ENCODE peak calls at places on chromosomes 4 and X, in six cellular contexts. Z, B, N, J, C and R are unnamed samples.

GRCh38 chr4:100605144-100605543 is 87.3 kb upstream of the EMCN start:
- DNase-seq in Z (no peak), B (no peak), N (no peak), J (no peak), C (no peak), R (no peak)

GRCh38 chr4:137310156-137310555 is 222.1 kb downstream of the PCDH18 start:
- DNase-seq in Z (no peak), B (no peak), N (peak; percentile 30), J (no peak), C (no peak), R (peak; percentile 56)

GRCh38 chr4:98232202-98232601 is 29.0 kb upstream of the RAP1GDS1 start:
- DNase-seq in Z (no peak), B (no peak), N (peak; percentile 5), J (no peak), C (no peak), R (peak; percentile 46)

GRCh38 chr4:100907465-100908454 is 389.9 kb upstream of the EMCN start:
- DNase-seq in Z (no peak), B (no peak), N (peak; percentile 43), J (no peak), C (no peak), R (peak; percentile 18)

GRCh38 chrX:49838374-49838773 is 9.3 kb downstream of the PAGE4 start:
- DNase-seq in Z (peak; percentile 3), B (no peak), N (peak; percentile 24), J (no peak), C (no peak), R (peak; percentile 36)

GRCh38 chrX:40140706-40141499 is 43.1 kb upstream of the BCOR start:
- DNase-seq in Z (no peak), B (no peak), N (peak; percentile 75), J (no peak), C (no peak), R (peak; percentile 28)

GRCh38 chr4:121668368-121669162 is 28.2 kb downstream of the ANXA5 start:
- DNase-seq in Z (no peak), B (no peak), N (peak; percentile 85), J (no peak), C (no peak), R (peak; percentile 100)

GRCh38 chrX:40521868-40522450 is 58.8 kb upstream of the ATP6AP2 start:
- DNase-seq in Z (no peak), B (peak; percentile 67), N (no peak), J (no peak), C (no peak), R (no peak)

GRCh38 chr4:140152015-140152703 is 1.8 kb downstream of the MAML3 start:
- DNase-seq in Z (peak; percentile 81), B (peak; percentile 83), N (no peak), J (no peak), C (peak; percentile 27), R (no peak)

GRCh38 chrX:28848707-28849106 is 261.5 kb downstream of the IL1RAPL1 start:
- DNase-seq in Z (no peak), B (no peak), N (no peak), J (no peak), C (no peak), R (no peak)

GRCh38 chr4:176359590-176359989 is 39.8 kb downstream of the SPCS3 start:
- DNase-seq in Z (no peak), B (no peak), N (peak; percentile 20), J (no peak), C (no peak), R (peak; percentile 94)

GRCh38 chr4:139986108-139986507 is 167.9 kb downstream of the MAML3 start:
- DNase-seq in Z (no peak), B (no peak), N (no peak), J (no peak), C (no peak), R (no peak)

GRCh38 chrX:12974217-12974796 is 603 bp upstream of the TMSB4X start:
- DNase-seq in Z (peak; percentile 53), B (peak; percentile 62), N (peak; percentile 70), J (no peak), C (peak; percentile 38), R (peak; percentile 69)

GRCh38 chr4:141807501-141807900 is 171.1 kb downstream of the IL15 start:
- DNase-seq in Z (no peak), B (no peak), N (no peak), J (no peak), C (no peak), R (peak; percentile 29)

GRCh38 chr4:38034986-38035882 is 75.0 kb downstream of the PTTG2 start:
- DNase-seq in Z (peak; percentile 11), B (no peak), N (peak; percentile 79), J (no peak), C (no peak), R (peak; percentile 75)

GRCh38 chr4:153154010-153154975 is 50.0 kb upstream of the TRIM2 start:
- DNase-seq in Z (no peak), B (no peak), N (peak; percentile 62), J (no peak), C (no peak), R (peak; percentile 44)

GRCh38 chr4:8506373-8507250 is 66.0 kb downstream of the TRMT44 start:
- DNase-seq in Z (no peak), B (peak; percentile 45), N (peak; percentile 77), J (no peak), C (peak; percentile 37), R (peak; percentile 75)

GRCh38 chr4:150135134-150135773 is 57.0 kb downstream of the DCLK2 start:
- DNase-seq in Z (no peak), B (no peak), N (no peak), J (no peak), C (no peak), R (peak; percentile 35)

GRCh38 chr4:55123791-55124190 is 1.6 kb downstream of the KDR start:
- DNase-seq in Z (no peak), B (no peak), N (no peak), J (no peak), C (no peak), R (no peak)

GRCh38 chr4:30847157-30847556 is 127.0 kb downstream of the PCDH7 start:
- DNase-seq in Z (no peak), B (no peak), N (no peak), J (no peak), C (no peak), R (no peak)

GRCh38 chr4:160351018-160351417 is 1248.1 kb downstream of the RAPGEF2 start:
- DNase-seq in Z (no peak), B (no peak), N (no peak), J (no peak), C (no peak), R (no peak)

GRCh38 chr4:148618856-148619255 is 176.6 kb upstream of the NR3C2 start:
- DNase-seq in Z (no peak), B (no peak), N (no peak), J (no peak), C (no peak), R (peak; percentile 16)

GRCh38 chr4:185552254-185552653 is 16.9 kb upstream of the PDLIM3 start:
- DNase-seq in Z (no peak), B (no peak), N (no peak), J (no peak), C (no peak), R (no peak)

GRCh38 chr4:75919914-75920313 is 17.7 kb upstream of the PPEF2 start:
- DNase-seq in Z (no peak), B (no peak), N (peak; percentile 85), J (no peak), C (no peak), R (peak; percentile 21)

GRCh38 chr4:7590205-7590604 is 155.5 kb upstream of the PSAPL1 start:
- DNase-seq in Z (no peak), B (no peak), N (no peak), J (no peak), C (no peak), R (peak; percentile 5)

GRCh38 chrX:1466232-1466661 is 13.5 kb upstream of the ASMTL start:
- DNase-seq in Z (peak; percentile 5), B (no peak), N (no peak), J (peak; percentile 3), C (no peak), R (no peak)

GRCh38 chrX:31126205-31126604 is 54.4 kb upstream of the FTHL17 start:
- DNase-seq in Z (no peak), B (no peak), N (peak; percentile 13), J (no peak), C (no peak), R (peak; percentile 73)

GRCh38 chrX:16966745-16967144 is 20.3 kb downstream of the REPS2 start:
- DNase-seq in Z (no peak), B (no peak), N (peak; percentile 50), J (no peak), C (no peak), R (peak; percentile 35)

GRCh38 chr4:173878701-173879100 is 348.7 kb upstream of the HAND2 start:
- DNase-seq in Z (no peak), B (no peak), N (peak; percentile 88), J (no peak), C (no peak), R (peak; percentile 19)

GRCh38 chr4:54493862-54494261 is 163.9 kb upstream of the KIT start:
- DNase-seq in Z (no peak), B (no peak), N (no peak), J (no peak), C (no peak), R (no peak)

GRCh38 chrX:22134681-22135080 is 102.6 kb downstream of the PHEX start:
- DNase-seq in Z (no peak), B (no peak), N (peak; percentile 52), J (no peak), C (no peak), R (peak; percentile 83)

GRCh38 chr4:18980516-18981233 is 959.1 kb upstream of the LCORL start:
- DNase-seq in Z (no peak), B (no peak), N (no peak), J (no peak), C (no peak), R (no peak)

GRCh38 chr4:184473515-184474260 is 662 bp downstream of the IRF2 start:
- DNase-seq in Z (peak; percentile 50), B (peak; percentile 67), N (peak; percentile 45), J (peak; percentile 39), C (no peak), R (peak; percentile 30)

GRCh38 chr4:159010563-159011260 is 92.2 kb upstream of the RAPGEF2 start:
- DNase-seq in Z (no peak), B (peak; percentile 56), N (peak; percentile 91), J (no peak), C (peak; percentile 53), R (peak; percentile 91)